ENCODE peak calls at places on chromosomes 13 and 19, in seven cellular contexts. I is nucleus accumbens, T is transverse colon, R is right cardiac atrium, Z is NCI-H345, X is fibroblast of the aortic adventitia, K is epithelial cell of esophagus. Q is an unnamed sample.

GRCh38 chr13:20391597-20392452 is 133.8 kb downstream of the CRYL1 start:
- DNase-seq in K (peak), I (no peak), R (peak), X (no peak), Z (no peak), T (no peak), Q (no peak)

GRCh38 chr19:37930416-37930815 is 23.4 kb downstream of the SIPA1L3 start:
- DNase-seq in K (no peak), R (no peak), T (no peak), I (no peak), X (peak), Z (no peak), Q (no peak)

GRCh38 chr19:7421941-7422744 is 66.7 kb downstream of the PEX11G start:
- DNase-seq in T (no peak), I (no peak), X (no peak), K (peak), Z (no peak), R (no peak), Q (no peak)

GRCh38 chr13:28251462-28251861 is 113.1 kb downstream of the PAN3 start:
- DNase-seq in R (no peak), X (no peak), I (no peak), Z (no peak), K (no peak), T (no peak), Q (no peak)

GRCh38 chr19:42427313-42427712 is at the start of gene LIPE:
- DNase-seq in I (no peak), Z (no peak), R (no peak), X (peak), T (no peak), K (no peak), Q (peak)

GRCh38 chr13:47216176-47216822 is 319.4 kb upstream of the HTR2A start:
- DNase-seq in I (no peak), T (no peak), X (no peak), K (peak), Z (peak), R (no peak), Q (peak)

GRCh38 chr13:75514080-75515040 is 23.3 kb downstream of the COMMD6 start:
- DNase-seq in X (peak), T (no peak), R (no peak), Z (no peak), K (no peak), I (no peak), Q (no peak)

GRCh38 chr19:17402982-17403855 is 2.2 kb downstream of the BST2 start:
- DNase-seq in Z (no peak), T (no peak), X (no peak), I (no peak), K (peak), R (peak), Q (no peak)

GRCh38 chr13:85651440-85651839 is 147.8 kb downstream of the SLITRK6 start:
- DNase-seq in T (no peak), K (peak), Z (no peak), X (no peak), I (no peak), R (no peak), Q (no peak)

GRCh38 chr19:17220207-17220758 is 5.1 kb downstream of the USE1 start:
- DNase-seq in Z (no peak), R (no peak), K (peak), T (peak), X (peak), I (peak), Q (peak)

GRCh38 chr19:29479941-29480340 is 45.9 kb upstream of the VSTM2B start:
- DNase-seq in X (no peak), R (no peak), K (no peak), Z (no peak), I (no peak), T (no peak), Q (no peak)

GRCh38 chr13:74246398-74246975 is 112.3 kb upstream of the KLF12 start:
- DNase-seq in Z (no peak), X (peak), T (no peak), I (no peak), R (no peak), K (no peak), Q (peak)

Q was measured in foreskin fibroblast.